ENCODE peak calls at places on chromosomes 12 and 14, in five cellular contexts. G is stomach; C is NCI-H446 treated with DMSO at 0.1 percent for 48 hours; I is stimulated activated CD4-positive, alpha-beta T cell treated with anti-CD3 and anti-CD28 coated beads, Interleukin-12 subunit alpha, Interleukin-12 subunit beta, amount 100 ng/mL, for 24 hours; V is gastrocnemius medialis. S is an unnamed sample.

GRCh38 chr12:12891646-12892355 is 439 bp downstream of the GPRC5A start:
- DNase-seq in G (no peak), C (no peak), V (no peak), I (no peak), S (no peak)

GRCh38 chr14:22986508-22987054 is 4.2 kb upstream of the AJUBA start:
- DNase-seq in I (peak), V (peak), G (peak), C (peak), S (peak)

GRCh38 chr12:68245071-68246021 is 8.1 kb downstream of the IL22 start:
- DNase-seq in I (no peak), C (no peak), G (no peak), V (no peak), S (no peak)

GRCh38 chr14:68644101-68644500 is 148.8 kb downstream of the ZFP36L1 start:
- DNase-seq in G (no peak), V (no peak), I (no peak), C (no peak), S (no peak)

GRCh38 chr12:93638954-93639353 is 38.2 kb upstream of the CRADD start:
- DNase-seq in G (no peak), V (no peak), C (no peak), I (no peak), S (no peak)

GRCh38 chr12:13962699-13963098 is 18.7 kb downstream of the GRIN2B start:
- DNase-seq in G (no peak), C (no peak), I (no peak), V (no peak), S (no peak)

GRCh38 chr14:75967866-75968265 is 13.9 kb downstream of the TGFB3 start:
- DNase-seq in G (no peak), C (no peak), V (no peak), I (no peak), S (no peak)

GRCh38 chr12:19683178-19683927 is 244.1 kb downstream of the AEBP2 start:
- DNase-seq in I (no peak), V (no peak), C (no peak), G (no peak), S (no peak)

GRCh38 chr12:857611-858010 is 91.9 kb downstream of the RAD52 start:
- DNase-seq in V (peak), C (no peak), I (no peak), G (no peak), S (peak)

GRCh38 chr12:4432878-4433820 is 12.5 kb downstream of the FGF6 start:
- DNase-seq in V (peak), C (no peak), G (no peak), I (no peak), S (no peak)

GRCh38 chr12:4894019-4894418 is 15.7 kb upstream of the KCNA1 start:
- DNase-seq in G (no peak), C (no peak), I (no peak), V (no peak), S (no peak)

GRCh38 chr12:54371328-54372112 is 7.2 kb upstream of the GPR84 start:
- DNase-seq in V (no peak), I (no peak), G (no peak), C (no peak), S (peak)

GRCh38 chr12:132899033-132899432 is 11.6 kb upstream of the CHFR start:
- DNase-seq in V (no peak), G (no peak), I (no peak), C (no peak), S (no peak)

GRCh38 chr12:75650989-75651695 is 139.7 kb upstream of the KRR1 start:
- DNase-seq in I (no peak), G (no peak), C (peak), V (no peak), S (no peak)

GRCh38 chr14:22555573-22556011 is 33.4 kb downstream of the DAD1 start:
- DNase-seq in G (no peak), C (no peak), V (no peak), I (no peak), S (no peak)

GRCh38 chr12:102675672-102676071 is 195.3 kb upstream of the IGF1 start:
- DNase-seq in C (no peak), G (no peak), I (no peak), V (no peak), S (no peak)

GRCh38 chr12:89976866-89977265 is 268.2 kb upstream of the ATP2B1 start:
- DNase-seq in I (no peak), V (no peak), C (no peak), G (no peak), S (no peak)

GRCh38 chr12:84561362-84561761 is 351.2 kb downstream of the SLC6A15 start:
- DNase-seq in C (no peak), V (no peak), G (no peak), I (no peak), S (no peak)

GRCh38 chr14:21098134-21098891 is at the start of gene ZNF219:
- DNase-seq in G (peak), I (no peak), V (peak), C (peak), S (no peak)

GRCh38 chr14:65238456-65238855 is 136.1 kb upstream of the MAX start:
- DNase-seq in C (no peak), G (no peak), V (no peak), I (no peak), S (no peak)

GRCh38 chr12:51127050-51127729 is 43.8 kb upstream of the CSRNP2 start:
- DNase-seq in I (no peak), V (no peak), G (no peak), C (no peak), S (no peak)

GRCh38 chr12:48681738-48682532 is at the start of gene KANSL2:
- DNase-seq in I (peak), C (peak), V (peak), G (peak), S (peak)

GRCh38 chr12:115060477-115061168 is 376.6 kb upstream of the TBX3 start:
- DNase-seq in C (no peak), I (no peak), V (no peak), G (no peak), S (no peak)

GRCh38 chr14:103548463-103549351 is 13.8 kb downstream of the BAG5 start:
- DNase-seq in G (no peak), C (no peak), V (no peak), I (no peak), S (no peak)

GRCh38 chr12:132180648-132181546 is 36.6 kb downstream of the NOC4L start:
- DNase-seq in G (no peak), V (no peak), C (no peak), I (no peak), S (no peak)

GRCh38 chr12:3491938-3492867 is 1.2 kb downstream of the PRMT8 start:
- DNase-seq in C (no peak), I (peak), G (peak), V (no peak), S (no peak)

GRCh38 chr12:3155710-3156386 is 78.7 kb downstream of the TSPAN9 start:
- DNase-seq in C (no peak), I (no peak), V (no peak), G (no peak), S (no peak)

GRCh38 chr12:101243616-101244015 is 33.6 kb upstream of the SLC5A8 start:
- DNase-seq in I (no peak), C (no peak), G (no peak), V (no peak), S (no peak)

GRCh38 chr14:96011609-96012008 is 27.6 kb upstream of the C14orf132 start:
- DNase-seq in I (no peak), C (no peak), V (no peak), G (no peak), S (no peak)

GRCh38 chr14:44742202-44742601 is 219.5 kb downstream of the KLHL28 start:
- DNase-seq in V (no peak), C (no peak), I (no peak), G (no peak), S (no peak)